ENCODE peak calls at places on chromosomes 1 and 21, in nine cellular contexts. H is lower lobe of right lung; S is pancreas; N is kidney glomerular epithelial cell; A is activated CD8-positive, alpha-beta memory T cell treated with anti-CD3 and anti-CD28 coated beads for 48 hours; V is transverse colon; T is cardiac septum; G is epithelial cell of prostate; Y is progenitor cell of endocrine pancreas. M is an unnamed sample.

GRCh38 chr1:35560256-35561225 is 2.9 kb downstream of the NCDN start:
- DNase-seq in H (peak), S (peak), N (no peak), A (no peak), V (peak), T (peak), G (no peak), Y (no peak), M (no peak)

GRCh38 chr1:215625949-215626348 is 58.8 kb downstream of the KCTD3 start:
- DNase-seq in H (no peak), S (no peak), N (no peak), A (no peak), V (no peak), T (no peak), G (no peak), Y (no peak), M (no peak)

GRCh38 chr21:36691539-36692124 is 7.3 kb upstream of the SIM2 start:
- DNase-seq in H (no peak), S (no peak), N (no peak), A (no peak), V (no peak), T (no peak), G (no peak), Y (no peak), M (peak)

GRCh38 chr1:206506803-206507394 is 432 bp upstream of the RASSF5 start:
- DNase-seq in H (no peak), S (peak), N (no peak), A (no peak), V (peak), T (no peak), G (no peak), Y (no peak), M (no peak)

GRCh38 chr1:56331892-56332567 is 247.3 kb downstream of the PLPP3 start:
- DNase-seq in H (no peak), S (no peak), N (peak), A (no peak), V (no peak), T (no peak), G (no peak), Y (no peak), M (no peak)

GRCh38 chr1:183604048-183604808 is 14.0 kb upstream of the NCF2 start:
- DNase-seq in H (peak), S (no peak), N (peak), A (no peak), V (peak), T (peak), G (no peak), Y (no peak), M (no peak)

GRCh38 chr1:163213626-163214025 is 10.9 kb upstream of the RGS5 start:
- DNase-seq in H (no peak), S (no peak), N (no peak), A (no peak), V (no peak), T (no peak), G (no peak), Y (no peak), M (no peak)

GRCh38 chr1:155170806-155171205 is 2.3 kb downstream of the KRTCAP2 start:
- DNase-seq in H (no peak), S (no peak), N (no peak), A (no peak), V (no peak), T (no peak), G (no peak), Y (no peak), M (no peak)

GRCh38 chr1:95002167-95002566 is 70.6 kb downstream of the ALG14 start:
- DNase-seq in H (no peak), S (no peak), N (no peak), A (no peak), V (no peak), T (no peak), G (no peak), Y (no peak), M (no peak)

GRCh38 chr1:151536499-151536898 is 3.6 kb upstream of the TUFT1 start:
- DNase-seq in H (no peak), S (no peak), N (no peak), A (no peak), V (no peak), T (no peak), G (no peak), Y (no peak), M (no peak)

GRCh38 chr1:60612790-60613189 is 469.6 kb upstream of the NFIA start:
- DNase-seq in H (no peak), S (no peak), N (no peak), A (no peak), V (no peak), T (no peak), G (no peak), Y (no peak), M (no peak)

GRCh38 chr1:114105401-114105979 is 48.2 kb downstream of the SYT6 start:
- DNase-seq in H (no peak), S (no peak), N (no peak), A (no peak), V (no peak), T (no peak), G (no peak), Y (no peak), M (no peak)

GRCh38 chr1:180310095-180310494 is 80.0 kb downstream of the LHX4 start:
- DNase-seq in H (no peak), S (no peak), N (no peak), A (no peak), V (no peak), T (no peak), G (peak), Y (no peak), M (no peak)

GRCh38 chr21:34886554-34887385 is 162.3 kb downstream of the RUNX1 start:
- DNase-seq in H (peak), S (peak), N (no peak), A (no peak), V (peak), T (peak), G (no peak), Y (no peak), M (peak)

GRCh38 chr1:156926175-156926574 is 5.7 kb downstream of the LRRC71 start:
- DNase-seq in H (peak), S (no peak), N (no peak), A (peak), V (peak), T (no peak), G (peak), Y (no peak), M (no peak)

GRCh38 chr1:111624382-111624781 is 4.8 kb downstream of the RAP1A start:
- DNase-seq in H (no peak), S (no peak), N (no peak), A (no peak), V (no peak), T (no peak), G (no peak), Y (no peak), M (no peak)

GRCh38 chr1:180154325-180155201 is at the start of gene QSOX1:
- DNase-seq in H (peak), S (peak), N (peak), A (peak), V (peak), T (peak), G (peak), Y (peak), M (peak)

GRCh38 chr1:151051356-151052009 is 3.9 kb downstream of the C1orf56 start:
- DNase-seq in H (no peak), S (no peak), N (no peak), A (no peak), V (no peak), T (no peak), G (no peak), Y (no peak), M (no peak)

GRCh38 chr1:18951818-18952391 is 4.6 kb downstream of the IFFO2 start:
- DNase-seq in H (no peak), S (no peak), N (no peak), A (peak), V (peak), T (no peak), G (no peak), Y (no peak), M (no peak)

GRCh38 chr1:16717174-16718108 is 22.9 kb upstream of the RNU1-4 start:
- DNase-seq in H (no peak), S (peak), N (peak), A (no peak), V (no peak), T (no peak), G (no peak), Y (no peak), M (no peak)

GRCh38 chr1:53238197-53239155 is at the start of gene MAGOH:
- DNase-seq in H (peak), S (peak), N (peak), A (peak), V (peak), T (peak), G (peak), Y (peak), M (peak)

GRCh38 chr1:93566227-93566626 is 115.4 kb downstream of the BCAR3 start:
- DNase-seq in H (no peak), S (no peak), N (no peak), A (no peak), V (no peak), T (no peak), G (no peak), Y (no peak), M (no peak)

GRCh38 chr1:115182012-115182715 is 92.9 kb upstream of the TSPAN2 start:
- DNase-seq in H (no peak), S (no peak), N (peak), A (no peak), V (no peak), T (no peak), G (no peak), Y (no peak), M (no peak)

GRCh38 chr21:28704746-28705145 is 287.9 kb downstream of the LTN1 start:
- DNase-seq in H (no peak), S (no peak), N (no peak), A (no peak), V (no peak), T (peak), G (no peak), Y (no peak), M (no peak)

GRCh38 chr1:229459815-229460214 is 25.9 kb upstream of the ACTA1 start:
- DNase-seq in H (no peak), S (no peak), N (no peak), A (no peak), V (no peak), T (no peak), G (no peak), Y (no peak), M (no peak)

GRCh38 chr1:217718873-217719272 is 87.7 kb downstream of the SPATA17 start:
- DNase-seq in H (no peak), S (no peak), N (peak), A (no peak), V (no peak), T (no peak), G (no peak), Y (no peak), M (no peak)

GRCh38 chr1:163745204-163745603 is 423.4 kb downstream of the NUF2 start:
- DNase-seq in H (no peak), S (no peak), N (no peak), A (no peak), V (no peak), T (no peak), G (peak), Y (no peak), M (no peak)